ENCODE peak calls at places on chromosomes 2 and 18, in eight cellular contexts. P is bronchial epithelial cell, V is AG04449, J is fibroblast of lung, E is fibroblast of pulmonary artery, X is GM12865, Q is neural progenitor cell, Y is PC-9. O is an unnamed sample.
A peak's percentile ranks its signal among the peaks of the same experiment; 100 is the strongest.

GRCh38 chr18:47716632-47717185 is 213.8 kb downstream of the SMAD2 start:
- DNase-seq in P (no peak), V (no peak), J (no peak), E (no peak), X (no peak), Q (no peak), Y (no peak), O (no peak)

GRCh38 chr2:170975943-170976270 is 46.9 kb downstream of the GORASP2 start:
- DNase-seq in P (no peak), V (no peak), J (no peak), E (no peak), X (no peak), Q (no peak), Y (no peak), O (no peak)

GRCh38 chr2:61758159-61758558 is 95.7 kb downstream of the FAM161A start:
- DNase-seq in P (no peak), V (no peak), J (no peak), E (no peak), X (no peak), Q (no peak), Y (no peak), O (no peak)

GRCh38 chr2:48122166-48122565 is 215.9 kb upstream of the FBXO11 start:
- DNase-seq in P (no peak), V (no peak), J (no peak), E (no peak), X (peak; percentile 61), Q (no peak), Y (no peak), O (no peak)

GRCh38 chr2:8170552-8170951 is 511.3 kb upstream of the ID2 start:
- DNase-seq in P (no peak), V (no peak), J (no peak), E (no peak), X (no peak), Q (no peak), Y (no peak), O (no peak)

GRCh38 chr2:109333414-109334194 is 204.6 kb downstream of the SH3RF3 start:
- DNase-seq in P (no peak), V (no peak), J (no peak), E (no peak), X (no peak), Q (peak; percentile 35), Y (no peak), O (no peak)

GRCh38 chr2:71608441-71608840 is 155.1 kb downstream of the DYSF start:
- DNase-seq in P (no peak), V (no peak), J (no peak), E (no peak), X (no peak), Q (no peak), Y (no peak), O (no peak)

GRCh38 chr2:181203412-181203811 is 223.0 kb downstream of the UBE2E3 start:
- DNase-seq in P (peak; percentile 94), V (peak; percentile 58), J (peak; percentile 93), E (peak; percentile 65), X (no peak), Q (no peak), Y (peak; percentile 95), O (peak; percentile 36)

GRCh38 chr18:58058720-58059119 is 14.7 kb downstream of the NEDD4L start:
- DNase-seq in P (no peak), V (no peak), J (peak; percentile 60), E (no peak), X (no peak), Q (no peak), Y (peak; percentile 63), O (no peak)

GRCh38 chr2:28370355-28370754 is 22.3 kb upstream of the FOSL2 start:
- DNase-seq in P (peak; percentile 32), V (no peak), J (no peak), E (no peak), X (no peak), Q (no peak), Y (peak; percentile 78), O (no peak)

GRCh38 chr2:212337486-212338343 is 200.9 kb downstream of the ERBB4 start:
- DNase-seq in P (no peak), V (no peak), J (peak; percentile 19), E (no peak), X (no peak), Q (no peak), Y (no peak), O (no peak)

GRCh38 chr2:158598856-158599517 is 142.2 kb downstream of the PKP4 start:
- DNase-seq in P (peak; percentile 16), V (no peak), J (peak; percentile 7), E (no peak), X (no peak), Q (no peak), Y (no peak), O (no peak)

GRCh38 chr18:8609711-8610441 is 639 bp downstream of the RAB12 start:
- DNase-seq in P (no peak), V (no peak), J (no peak), E (no peak), X (peak; percentile 48), Q (peak; percentile 40), Y (no peak), O (no peak)

GRCh38 chr18:53422896-53423295 is 801.6 kb downstream of the MBD2 start:
- DNase-seq in P (no peak), V (no peak), J (no peak), E (no peak), X (no peak), Q (no peak), Y (no peak), O (no peak)

GRCh38 chr18:53421869-53422268 is 802.6 kb downstream of the MBD2 start:
- DNase-seq in P (no peak), V (no peak), J (no peak), E (no peak), X (no peak), Q (no peak), Y (no peak), O (no peak)

GRCh38 chr18:53411511-53411910 is 813.0 kb downstream of the MBD2 start:
- DNase-seq in P (no peak), V (no peak), J (no peak), E (no peak), X (no peak), Q (no peak), Y (no peak), O (no peak)

GRCh38 chr18:53416985-53417384 is 807.5 kb downstream of the MBD2 start:
- DNase-seq in P (no peak), V (peak; percentile 4), J (peak; percentile 1), E (no peak), X (no peak), Q (peak; percentile 58), Y (no peak), O (no peak)
- TF ChIP-seq CTCF in P (no peak), V (no peak), J (no peak), E (no peak), X (no peak), Q (no peak), Y (no peak), O (no peak)

GRCh38 chr2:207258191-207258991 is 92.6 kb upstream of the KLF7 start:
- DNase-seq in P (peak; percentile 96), V (peak; percentile 100), J (peak; percentile 100), E (peak; percentile 99), X (no peak), Q (no peak), Y (peak; percentile 81), O (peak; percentile 99)
- TF ChIP-seq CTCF in P (no peak), V (peak; percentile 29), J (no peak), E (no peak), X (no peak), Q (no peak), Y (no peak), O (no peak)

GRCh38 chr18:69490072-69490471 is 89.4 kb downstream of the DOK6 start:
- DNase-seq in P (no peak), V (no peak), J (no peak), E (no peak), X (no peak), Q (no peak), Y (no peak), O (no peak)

GRCh38 chr18:69480460-69480859 is 79.8 kb downstream of the DOK6 start:
- DNase-seq in P (no peak), V (no peak), J (no peak), E (no peak), X (no peak), Q (no peak), Y (no peak), O (no peak)

GRCh38 chr18:69483574-69483973 is 82.9 kb downstream of the DOK6 start:
- DNase-seq in P (no peak), V (no peak), J (no peak), E (no peak), X (no peak), Q (no peak), Y (no peak), O (no peak)

GRCh38 chr18:69487488-69488394 is 87.1 kb downstream of the DOK6 start:
- DNase-seq in P (no peak), V (no peak), J (no peak), E (no peak), X (no peak), Q (no peak), Y (no peak), O (no peak)

DNA sequence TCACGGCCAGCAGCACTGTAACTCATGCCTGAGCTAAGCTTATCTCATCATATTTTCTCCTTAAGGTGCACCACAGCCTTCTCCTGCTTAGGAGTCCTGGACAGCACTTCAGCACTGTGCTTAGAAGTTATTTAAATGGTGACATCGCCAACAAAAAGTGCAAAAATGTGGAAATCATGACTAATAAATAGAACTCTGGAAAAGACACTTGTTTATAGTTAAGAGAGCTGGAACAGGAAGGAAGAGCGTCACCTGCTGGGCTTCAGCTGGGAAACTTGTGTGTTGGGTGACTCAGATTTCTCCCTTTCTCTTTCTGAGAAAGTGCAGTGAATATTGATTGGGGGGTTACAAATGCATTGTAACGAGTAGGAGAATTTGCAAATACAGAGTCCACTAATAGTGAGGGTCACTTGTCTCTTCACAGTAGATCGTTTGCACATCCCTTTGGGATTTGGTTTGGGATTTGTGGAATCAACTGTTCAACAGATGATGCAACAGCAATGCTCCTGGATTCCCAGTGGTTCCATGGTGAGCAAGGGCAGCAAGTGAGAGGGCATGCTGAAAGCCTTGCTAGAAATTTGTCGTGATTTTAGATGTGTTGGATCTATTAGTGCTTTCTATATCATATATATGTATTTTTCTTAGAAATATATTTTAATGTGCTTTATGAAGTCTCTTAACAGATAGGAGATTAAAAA is 84.2 kb downstream of the DOK6 start:
- DNase-seq in P (no peak), V (no peak), J (peak; percentile 61), E (peak; percentile 59), X (peak; percentile 25), Q (no peak), Y (no peak), O (no peak)
- TF ChIP-seq CTCF in P (no peak), V (no peak), J (peak; percentile 23), E (peak; percentile 38), X (peak; percentile 8), Q (peak; percentile 29), Y (no peak), O (no peak)

DNA sequence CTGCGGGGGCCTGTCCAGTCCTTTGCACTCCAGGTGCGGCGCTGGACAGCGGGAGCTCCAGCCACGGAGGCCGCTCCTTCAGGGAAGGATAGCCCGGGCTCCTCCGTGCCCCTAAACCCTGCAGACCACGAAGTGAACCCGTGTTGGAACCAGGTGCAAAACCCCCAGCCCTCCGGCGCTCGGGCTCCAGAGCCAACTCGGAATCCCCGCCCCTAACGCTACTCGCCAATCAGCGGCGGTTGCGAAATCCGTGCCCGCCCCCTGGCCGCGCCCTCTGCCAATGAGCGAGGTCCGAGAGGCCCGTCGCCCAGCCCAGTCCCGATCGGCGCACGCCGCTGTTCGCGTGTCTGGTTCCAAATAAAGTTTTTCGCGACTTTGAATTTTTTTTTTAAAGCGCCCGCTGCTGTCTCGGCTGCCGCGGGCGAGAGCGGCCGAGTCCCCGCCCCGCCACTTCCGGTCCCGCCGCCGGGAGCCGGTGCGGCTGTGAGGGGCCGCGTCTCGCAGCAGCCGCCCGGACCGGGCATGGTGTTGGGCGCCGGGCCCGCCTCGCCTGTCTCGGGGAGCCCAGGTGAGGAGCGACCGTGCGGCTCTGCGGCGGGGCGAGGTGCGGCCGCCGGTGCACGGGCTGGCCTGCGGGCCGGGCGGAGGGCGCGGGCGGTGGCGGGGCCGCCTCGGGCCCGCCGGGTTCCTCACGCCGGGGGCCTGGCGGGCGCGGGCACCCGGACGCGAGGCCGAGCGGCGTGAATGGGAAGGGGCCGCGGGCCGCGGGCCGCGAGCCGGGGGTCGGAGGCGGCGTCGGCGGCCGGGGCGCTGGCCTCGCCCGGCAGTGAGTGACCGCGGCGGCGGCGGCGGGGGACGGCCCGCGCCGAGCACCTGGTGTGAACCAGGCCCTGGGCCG is at the start of gene UBE2F:
- DNase-seq in P (peak; percentile 83), V (peak; percentile 65), J (peak; percentile 94), E (peak; percentile 98), X (peak; percentile 97), Q (peak; percentile 98), Y (peak; percentile 92), O (peak; percentile 89)
- TF ChIP-seq CTCF in P (no peak), V (no peak), J (no peak), E (no peak), X (no peak), Q (no peak), Y (no peak), O (no peak)

O was measured in AG09319.